ENCODE peak calls at places on chromosomes 6 and 20, in four cellular contexts. Z is SJSA1, S is bronchial epithelial cell, P is fibroblast of lung. H is an unnamed sample.

GRCh38 chr6:125759184-125759902 is 9.9 kb downstream of the HEY2 start:
- DNase-seq in P (no peak), Z (no peak), S (no peak), H (no peak)

GRCh38 chr20:5844063-5844681 is 94.0 kb downstream of the SHLD1 start:
- DNase-seq in P (peak), Z (no peak), S (peak), H (no peak)

GRCh38 chr6:111871725-111872520 is 1.3 kb downstream of the FYN start:
- DNase-seq in S (no peak), Z (no peak), P (peak), H (no peak)

GRCh38 chr20:63053430-63054102 is 46.8 kb upstream of the BHLHE23 start:
- DNase-seq in Z (peak), P (no peak), S (no peak), H (no peak)

GRCh38 chr6:26329763-26330511 is 35.1 kb upstream of the BTN3A2 start:
- DNase-seq in P (peak), Z (no peak), S (peak), H (no peak)

GRCh38 chr6:37550436-37550835 is 50.7 kb upstream of the CCDC167 start:
- DNase-seq in S (peak), Z (no peak), P (peak), H (no peak)

GRCh38 chr20:44041001-44041400 is 126.3 kb downstream of the TOX2 start:
- DNase-seq in P (no peak), Z (peak), S (no peak), H (peak)

GRCh38 chr6:5984150-5985089 is 22.3 kb downstream of the NRN1 start:
- DNase-seq in S (no peak), P (no peak), Z (no peak), H (no peak)

GRCh38 chr6:9699890-9700289 is 715.0 kb downstream of the TFAP2A start:
- DNase-seq in Z (no peak), S (no peak), P (no peak), H (no peak)

GRCh38 chr6:56866917-56867522 is 87.9 kb upstream of the BEND6 start:
- DNase-seq in S (peak), P (peak), Z (no peak), H (no peak)

GRCh38 chr6:32845381-32845884 is 1.6 kb upstream of the PSMB8 start:
- DNase-seq in Z (no peak), S (no peak), P (no peak), H (no peak)

GRCh38 chr6:449057-449430 is 57.5 kb downstream of the IRF4 start:
- DNase-seq in Z (no peak), P (no peak), S (no peak), H (no peak)

GRCh38 chr6:30709101-30709868 is 7.8 kb downstream of the MDC1 start:
- DNase-seq in Z (no peak), P (no peak), S (no peak), H (no peak)

GRCh38 chr6:38542031-38542430 is 97.7 kb downstream of the BTBD9 start:
- DNase-seq in P (peak), Z (no peak), S (peak), H (no peak)

GRCh38 chr6:109434456-109434855 is 6.0 kb downstream of the PPIL6 start:
- DNase-seq in P (peak), Z (no peak), S (no peak), H (no peak)

GRCh38 chr20:45345104-45345936 is 2.9 kb downstream of the SDC4 start:
- DNase-seq in S (peak), P (no peak), Z (no peak), H (no peak)
- H3K4me3 ChIP-seq in S (peak), P (peak), Z (no peak), H (peak)

GRCh38 chr6:17932362-17932852 is 55.0 kb downstream of the KIF13A start:
- DNase-seq in S (peak), Z (peak), P (peak), H (no peak)
- H3K4me3 ChIP-seq in S (no peak), Z (no peak), P (no peak), H (no peak)

GRCh38 chr20:3304456-3304855 is 65.5 kb upstream of the SLC4A11 start:
- DNase-seq in S (no peak), P (no peak), Z (no peak), H (no peak)
- H3K4me3 ChIP-seq in S (no peak), P (no peak), Z (no peak), H (no peak)

GRCh38 chr20:32135983-32136515 is 26.5 kb downstream of the TM9SF4 start:
- DNase-seq in P (no peak), S (no peak), Z (no peak), H (no peak)

GRCh38 chr20:32130352-32130751 is 20.8 kb downstream of the TM9SF4 start:
- DNase-seq in Z (no peak), S (no peak), P (no peak), H (no peak)

GRCh38 chr20:32130965-32131364 is 21.5 kb downstream of the TM9SF4 start:
- DNase-seq in S (no peak), P (no peak), Z (no peak), H (no peak)

GRCh38 chr20:32134026-32134425 is 24.5 kb downstream of the TM9SF4 start:
- DNase-seq in P (no peak), S (no peak), Z (no peak), H (no peak)

GRCh38 chr20:32132911-32133549 is 23.5 kb downstream of the TM9SF4 start:
- DNase-seq in S (no peak), Z (no peak), P (no peak), H (no peak)
- H3K4me3 ChIP-seq in S (no peak), Z (no peak), P (no peak), H (no peak)

DNA sequence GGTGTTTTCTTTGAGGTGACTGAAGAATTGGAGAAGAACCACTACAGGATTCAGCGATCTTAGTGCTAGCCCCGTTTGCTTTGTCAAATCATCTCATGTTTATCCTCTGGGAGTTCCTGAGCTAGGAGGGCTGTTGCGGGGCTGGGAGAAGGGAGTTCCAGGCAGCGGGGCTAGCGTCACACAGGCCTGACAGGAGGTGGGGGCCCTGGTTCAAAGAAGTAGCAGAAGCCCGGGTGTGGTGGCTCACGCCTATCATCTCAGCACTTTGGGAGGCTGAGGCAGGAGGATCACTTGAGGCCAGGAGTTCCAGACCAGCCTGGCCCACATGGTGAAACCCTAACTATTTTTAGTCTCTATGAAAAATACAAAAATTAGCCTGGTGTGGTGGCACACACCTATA is 33.2 kb upstream of the SULF2 start:
- DNase-seq in S (no peak), P (no peak), Z (no peak), H (no peak)
- H3K4me3 ChIP-seq in S (no peak), P (no peak), Z (no peak), H (no peak)

DNA sequence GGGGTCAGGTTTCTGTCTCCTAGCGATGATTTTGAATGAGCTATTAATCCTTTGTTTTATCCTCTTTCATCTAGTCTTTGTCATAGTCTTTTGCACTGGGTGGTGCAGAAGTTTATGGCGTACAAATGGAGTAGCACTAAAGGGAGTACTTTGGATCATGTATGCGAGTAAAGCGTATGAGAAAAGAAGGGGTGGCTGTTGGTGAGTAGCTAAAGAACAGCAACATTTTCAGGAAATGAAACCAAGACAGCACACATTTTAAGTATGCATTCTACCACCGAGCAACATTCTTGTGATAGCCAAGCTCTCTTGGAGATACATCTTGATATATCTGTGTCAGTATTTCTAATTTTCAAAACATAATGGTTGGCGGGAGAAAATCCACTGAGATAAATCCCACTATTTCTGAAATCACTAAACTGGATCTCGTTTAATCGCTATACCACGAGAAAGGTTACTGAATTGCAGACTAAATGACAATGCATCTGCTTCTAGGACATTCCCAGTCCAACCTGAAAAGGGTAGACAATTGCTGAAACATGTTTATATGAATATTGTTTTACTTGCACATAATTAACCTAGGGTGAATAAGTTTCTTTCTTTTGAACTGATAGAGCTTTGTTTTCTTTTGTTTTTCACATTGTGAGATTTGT is 196.1 kb downstream of the TRIM27 start:
- DNase-seq in P (no peak), Z (no peak), S (no peak), H (no peak)
- H3K4me3 ChIP-seq in P (peak), Z (no peak), S (no peak), H (no peak)

H was measured in vagina.